ENCODE peak calls at places on chromosomes 5 and 9, in four cellular contexts. One of them, this sample, is unnamed.

GRCh38 chr5:9544502-9545300 is 1.2 kb downstream of the SEMA5A start:
- ATAC-seq in heart right ventricle: peak
- ATAC-seq in GM23338: peak
- ATAC-seq in CD8-positive, alpha-beta T cell: no peak
- ATAC-seq in this sample: peak

GRCh38 chr5:154937186-154937717 is 759 bp downstream of the GEMIN5 start:
- ATAC-seq in CD8-positive, alpha-beta T cell: no peak
- ATAC-seq in GM23338: no peak
- ATAC-seq in heart right ventricle: no peak
- ATAC-seq in this sample: no peak

GRCh38 chr5:23208959-23209431 is 298.4 kb upstream of the PRDM9 start:
- ATAC-seq in heart right ventricle: no peak
- ATAC-seq in CD8-positive, alpha-beta T cell: no peak
- ATAC-seq in GM23338: peak
- ATAC-seq in this sample: no peak

GRCh38 chr5:131206772-131207171 is 36.0 kb downstream of the LYRM7 start:
- ATAC-seq in CD8-positive, alpha-beta T cell: no peak
- ATAC-seq in heart right ventricle: no peak
- ATAC-seq in GM23338: no peak
- ATAC-seq in this sample: no peak

GRCh38 chr5:88391116-88391515 is 122.5 kb upstream of the TMEM161B start:
- ATAC-seq in heart right ventricle: no peak
- ATAC-seq in GM23338: no peak
- ATAC-seq in CD8-positive, alpha-beta T cell: no peak
- ATAC-seq in this sample: no peak

GRCh38 chr9:134190232-134191121 is 26.1 kb upstream of the RNU6ATAC start:
- ATAC-seq in CD8-positive, alpha-beta T cell: no peak
- ATAC-seq in GM23338: no peak
- ATAC-seq in heart right ventricle: no peak
- ATAC-seq in this sample: no peak

GRCh38 chr5:88470746-88471145 is 202.1 kb upstream of the TMEM161B start:
- ATAC-seq in GM23338: no peak
- ATAC-seq in CD8-positive, alpha-beta T cell: no peak
- ATAC-seq in heart right ventricle: no peak
- ATAC-seq in this sample: no peak

GRCh38 chr5:73137575-73138530 is 17.5 kb downstream of the TMEM171 start:
- ATAC-seq in CD8-positive, alpha-beta T cell: no peak
- ATAC-seq in heart right ventricle: no peak
- ATAC-seq in GM23338: no peak
- ATAC-seq in this sample: no peak

GRCh38 chr5:132821350-132821749 is 8.2 kb downstream of the SOWAHA start:
- ATAC-seq in CD8-positive, alpha-beta T cell: no peak
- ATAC-seq in GM23338: no peak
- ATAC-seq in heart right ventricle: no peak
- ATAC-seq in this sample: no peak

GRCh38 chr5:131230406-131230805 is 33.4 kb upstream of the CDC42SE2 start:
- ATAC-seq in CD8-positive, alpha-beta T cell: no peak
- ATAC-seq in GM23338: peak
- ATAC-seq in heart right ventricle: no peak
- ATAC-seq in this sample: no peak

GRCh38 chr9:28942941-28943340 is 1369.7 kb upstream of the C9orf72 start:
- ATAC-seq in heart right ventricle: no peak
- ATAC-seq in GM23338: no peak
- ATAC-seq in CD8-positive, alpha-beta T cell: no peak
- ATAC-seq in this sample: no peak

GRCh38 chr9:93456022-93456421 is 2.6 kb upstream of the FAM120AOS start:
- ATAC-seq in CD8-positive, alpha-beta T cell: no peak
- ATAC-seq in GM23338: no peak
- ATAC-seq in heart right ventricle: no peak
- ATAC-seq in this sample: no peak

GRCh38 chr5:68714810-68715209 is 379.0 kb upstream of the SLC30A5 start:
- ATAC-seq in GM23338: no peak
- ATAC-seq in heart right ventricle: no peak
- ATAC-seq in CD8-positive, alpha-beta T cell: no peak
- ATAC-seq in this sample: no peak

GRCh38 chr5:175824621-175825020 is 46.8 kb upstream of the CPLX2 start:
- ATAC-seq in CD8-positive, alpha-beta T cell: no peak
- ATAC-seq in GM23338: no peak
- ATAC-seq in heart right ventricle: no peak
- ATAC-seq in this sample: no peak

GRCh38 chr5:143352691-143353090 is 50.8 kb downstream of the NR3C1 start:
- ATAC-seq in CD8-positive, alpha-beta T cell: peak
- ATAC-seq in heart right ventricle: no peak
- ATAC-seq in GM23338: no peak
- ATAC-seq in this sample: no peak

GRCh38 chr5:172979778-172980177 is 3.8 kb upstream of the ATP6V0E1 start:
- ATAC-seq in heart right ventricle: no peak
- ATAC-seq in CD8-positive, alpha-beta T cell: no peak
- ATAC-seq in GM23338: no peak
- ATAC-seq in this sample: no peak

GRCh38 chr9:107222020-107222522 is 61.0 kb upstream of the RAD23B start:
- ATAC-seq in heart right ventricle: no peak
- ATAC-seq in GM23338: no peak
- ATAC-seq in CD8-positive, alpha-beta T cell: no peak
- ATAC-seq in this sample: no peak

GRCh38 chr5:150665044-150665443 is 4.0 kb downstream of the MYOZ3 start:
- ATAC-seq in CD8-positive, alpha-beta T cell: no peak
- ATAC-seq in GM23338: no peak
- ATAC-seq in heart right ventricle: no peak
- ATAC-seq in this sample: no peak

GRCh38 chr5:171617268-171617667 is 168.3 kb upstream of the SMIM23 start:
- ATAC-seq in CD8-positive, alpha-beta T cell: no peak
- ATAC-seq in heart right ventricle: no peak
- ATAC-seq in GM23338: no peak
- ATAC-seq in this sample: no peak

GRCh38 chr5:171168177-171168576 is 140.9 kb upstream of the TLX3 start:
- ATAC-seq in heart right ventricle: no peak
- ATAC-seq in GM23338: no peak
- ATAC-seq in CD8-positive, alpha-beta T cell: no peak
- ATAC-seq in this sample: no peak

GRCh38 chr5:121108725-121109124 is 644.6 kb downstream of the PRR16 start:
- ATAC-seq in heart right ventricle: no peak
- ATAC-seq in GM23338: peak
- ATAC-seq in CD8-positive, alpha-beta T cell: no peak
- ATAC-seq in this sample: no peak

GRCh38 chr5:115509547-115509946 is 35.0 kb downstream of the FEM1C start:
- ATAC-seq in heart right ventricle: no peak
- ATAC-seq in GM23338: no peak
- ATAC-seq in CD8-positive, alpha-beta T cell: no peak
- ATAC-seq in this sample: no peak

GRCh38 chr5:174727794-174728662 is 3.6 kb downstream of the MSX2 start:
- ATAC-seq in heart right ventricle: no peak
- ATAC-seq in CD8-positive, alpha-beta T cell: no peak
- ATAC-seq in GM23338: no peak
- ATAC-seq in this sample: no peak

GRCh38 chr5:181152406-181152805 is 5.0 kb downstream of the OR2V2 start:
- ATAC-seq in GM23338: no peak
- ATAC-seq in heart right ventricle: no peak
- ATAC-seq in CD8-positive, alpha-beta T cell: no peak
- ATAC-seq in this sample: no peak

GRCh38 chr9:98986866-98987653 is 43.4 kb downstream of the COL15A1 start:
- ATAC-seq in CD8-positive, alpha-beta T cell: no peak
- ATAC-seq in heart right ventricle: no peak
- ATAC-seq in GM23338: no peak
- ATAC-seq in this sample: peak
- H3K27ac ChIP-seq in CD8-positive, alpha-beta T cell: no peak
- H3K27ac ChIP-seq in heart right ventricle: peak
- H3K27ac ChIP-seq in GM23338: no peak
- H3K27ac ChIP-seq in this sample: peak

GRCh38 chr5:78908173-78908901 is 76.8 kb downstream of the ARSB start:
- ATAC-seq in GM23338: peak
- ATAC-seq in heart right ventricle: peak
- ATAC-seq in CD8-positive, alpha-beta T cell: no peak
- ATAC-seq in this sample: peak

GRCh38 chr5:78912085-78912771 is 72.9 kb downstream of the ARSB start:
- ATAC-seq in heart right ventricle: peak
- ATAC-seq in CD8-positive, alpha-beta T cell: no peak
- ATAC-seq in GM23338: no peak
- ATAC-seq in this sample: no peak

GRCh38 chr5:78903936-78904335 is 81.2 kb downstream of the ARSB start:
- ATAC-seq in heart right ventricle: no peak
- ATAC-seq in CD8-positive, alpha-beta T cell: no peak
- ATAC-seq in GM23338: no peak
- ATAC-seq in this sample: no peak

GRCh38 chr5:78905084-78905938 is 79.8 kb downstream of the ARSB start:
- ATAC-seq in heart right ventricle: no peak
- ATAC-seq in GM23338: no peak
- ATAC-seq in CD8-positive, alpha-beta T cell: no peak
- ATAC-seq in this sample: no peak

GRCh38 chr5:78907255-78907886 is 77.7 kb downstream of the ARSB start:
- ATAC-seq in heart right ventricle: peak
- ATAC-seq in GM23338: no peak
- ATAC-seq in CD8-positive, alpha-beta T cell: no peak
- ATAC-seq in this sample: peak
- H3K27ac ChIP-seq in heart right ventricle: peak
- H3K27ac ChIP-seq in GM23338: no peak
- H3K27ac ChIP-seq in CD8-positive, alpha-beta T cell: no peak
- H3K27ac ChIP-seq in this sample: peak

DNA sequence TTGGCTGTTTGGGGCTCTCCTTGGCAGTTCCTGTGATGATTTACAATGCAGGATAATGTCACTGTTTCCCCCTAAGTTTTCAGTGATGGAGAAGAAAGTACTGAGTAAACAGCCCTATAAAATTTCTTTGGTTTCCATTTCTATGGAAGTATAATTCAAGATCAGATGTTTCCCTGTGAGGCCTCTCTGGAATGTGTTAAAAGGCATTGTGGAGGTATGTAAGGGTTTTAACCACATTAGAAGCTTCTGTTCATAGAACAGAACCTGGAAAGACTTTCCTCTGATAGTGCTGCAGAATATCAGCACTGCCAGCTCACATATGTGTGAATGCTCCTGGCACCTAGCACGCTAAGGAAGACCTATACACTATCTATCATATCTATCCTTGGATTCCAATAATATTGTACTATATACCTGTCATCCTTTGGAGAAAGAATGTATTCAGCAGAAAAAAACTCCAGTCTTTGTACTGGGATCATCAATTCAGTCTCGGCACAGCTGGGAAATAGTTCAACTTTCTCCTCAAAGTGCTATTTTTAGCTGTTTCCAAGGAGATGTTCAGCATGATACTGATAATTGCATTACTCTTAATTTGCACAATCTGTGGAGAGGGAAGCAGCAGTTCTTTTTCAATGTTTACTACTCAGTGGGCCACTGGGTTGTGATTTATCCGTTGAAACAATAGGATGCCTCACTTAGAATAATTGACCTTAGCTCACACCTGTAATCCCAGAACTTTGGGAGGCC is 21.9 kb downstream of the TTC1 start:
- ATAC-seq in heart right ventricle: peak
- ATAC-seq in GM23338: no peak
- ATAC-seq in CD8-positive, alpha-beta T cell: no peak
- ATAC-seq in this sample: no peak
- H3K27ac ChIP-seq in heart right ventricle: no peak
- H3K27ac ChIP-seq in GM23338: no peak
- H3K27ac ChIP-seq in CD8-positive, alpha-beta T cell: no peak
- H3K27ac ChIP-seq in this sample: no peak

GRCh38 chr5:52998552-52999313 is 9.6 kb downstream of the ITGA2 start:
- ATAC-seq in CD8-positive, alpha-beta T cell: no peak
- ATAC-seq in GM23338: no peak
- ATAC-seq in heart right ventricle: no peak
- ATAC-seq in this sample: no peak
- H3K27ac ChIP-seq in CD8-positive, alpha-beta T cell: no peak
- H3K27ac ChIP-seq in GM23338: no peak
- H3K27ac ChIP-seq in heart right ventricle: no peak
- H3K27ac ChIP-seq in this sample: no peak

GRCh38 chr5:138305797-138306196 is 25.8 kb downstream of the CDC25C start:
- ATAC-seq in CD8-positive, alpha-beta T cell: no peak
- ATAC-seq in heart right ventricle: peak
- ATAC-seq in GM23338: no peak
- ATAC-seq in this sample: no peak
- H3K27ac ChIP-seq in CD8-positive, alpha-beta T cell: no peak
- H3K27ac ChIP-seq in heart right ventricle: no peak
- H3K27ac ChIP-seq in GM23338: no peak
- H3K27ac ChIP-seq in this sample: no peak

GRCh38 chr9:35470894-35471293 is 19.0 kb upstream of the RUSC2 start:
- ATAC-seq in CD8-positive, alpha-beta T cell: no peak
- ATAC-seq in GM23338: no peak
- ATAC-seq in heart right ventricle: no peak
- ATAC-seq in this sample: peak
- H3K27ac ChIP-seq in CD8-positive, alpha-beta T cell: no peak
- H3K27ac ChIP-seq in GM23338: no peak
- H3K27ac ChIP-seq in heart right ventricle: no peak
- H3K27ac ChIP-seq in this sample: no peak

This sample was measured in gastroesophageal sphincter.